ENCODE peak calls at places on chromosomes 16 and 17, in eight cellular contexts. One of them, this sample, is unnamed.

GRCh38 chr17:17732444-17732843 is 51.2 kb downstream of the RAI1 start:
- DNase-seq in NCI-H446 treated with DMSO at 0.1 percent for 48 hours: no peak
- DNase-seq in naive thymus-derived CD8-positive, alpha-beta T cell: no peak
- DNase-seq in BE2C: no peak
- DNase-seq in body of pancreas: no peak
- DNase-seq in CD4-positive, alpha-beta T cell: no peak
- DNase-seq in SJSA1: no peak
- DNase-seq in ELR: no peak
- DNase-seq in this sample: no peak

GRCh38 chr17:42179911-42180410 is 981 bp downstream of the KCNH4 start:
- DNase-seq in BE2C: peak; percentile 81
- DNase-seq in SJSA1: peak; percentile 33
- DNase-seq in body of pancreas: peak; percentile 60
- DNase-seq in NCI-H446 treated with DMSO at 0.1 percent for 48 hours: no peak
- DNase-seq in CD4-positive, alpha-beta T cell: no peak
- DNase-seq in naive thymus-derived CD8-positive, alpha-beta T cell: no peak
- DNase-seq in ELR: peak; percentile 39
- DNase-seq in this sample: peak; percentile 28

GRCh38 chr16:75309899-75310430 is 58.5 kb upstream of the BCAR1 start:
- DNase-seq in SJSA1: no peak
- DNase-seq in naive thymus-derived CD8-positive, alpha-beta T cell: no peak
- DNase-seq in body of pancreas: no peak
- DNase-seq in NCI-H446 treated with DMSO at 0.1 percent for 48 hours: no peak
- DNase-seq in BE2C: no peak
- DNase-seq in CD4-positive, alpha-beta T cell: no peak
- DNase-seq in ELR: no peak
- DNase-seq in this sample: no peak

GRCh38 chr17:31696184-31696602 is 162.9 kb downstream of the COPRS start:
- DNase-seq in ELR: peak; percentile 76
- DNase-seq in CD4-positive, alpha-beta T cell: no peak
- DNase-seq in BE2C: peak; percentile 86
- DNase-seq in body of pancreas: peak; percentile 71
- DNase-seq in naive thymus-derived CD8-positive, alpha-beta T cell: no peak
- DNase-seq in NCI-H446 treated with DMSO at 0.1 percent for 48 hours: peak; percentile 93
- DNase-seq in SJSA1: peak; percentile 86
- DNase-seq in this sample: peak; percentile 96

GRCh38 chr17:61416540-61417363 is 17.1 kb downstream of the TBX2 start:
- DNase-seq in CD4-positive, alpha-beta T cell: peak; percentile 44
- DNase-seq in naive thymus-derived CD8-positive, alpha-beta T cell: peak; percentile 33
- DNase-seq in ELR: peak; percentile 96
- DNase-seq in NCI-H446 treated with DMSO at 0.1 percent for 48 hours: no peak
- DNase-seq in body of pancreas: peak; percentile 80
- DNase-seq in SJSA1: peak; percentile 86
- DNase-seq in BE2C: peak; percentile 94
- DNase-seq in this sample: peak; percentile 81

GRCh38 chr17:78873519-78874340 is 29.3 kb downstream of the CEP295NL start:
- DNase-seq in NCI-H446 treated with DMSO at 0.1 percent for 48 hours: peak; percentile 57
- DNase-seq in body of pancreas: peak; percentile 92
- DNase-seq in BE2C: no peak
- DNase-seq in SJSA1: no peak
- DNase-seq in naive thymus-derived CD8-positive, alpha-beta T cell: no peak
- DNase-seq in CD4-positive, alpha-beta T cell: no peak
- DNase-seq in ELR: no peak
- DNase-seq in this sample: peak; percentile 82

GRCh38 chr16:66274335-66275110 is 92.0 kb upstream of the CDH5 start:
- DNase-seq in ELR: peak; percentile 53
- DNase-seq in BE2C: no peak
- DNase-seq in body of pancreas: no peak
- DNase-seq in naive thymus-derived CD8-positive, alpha-beta T cell: no peak
- DNase-seq in CD4-positive, alpha-beta T cell: no peak
- DNase-seq in NCI-H446 treated with DMSO at 0.1 percent for 48 hours: peak; percentile 6
- DNase-seq in SJSA1: no peak
- DNase-seq in this sample: peak; percentile 67

GRCh38 chr16:73015612-73016487 is 32.1 kb downstream of the ZFHX3 start:
- DNase-seq in naive thymus-derived CD8-positive, alpha-beta T cell: no peak
- DNase-seq in NCI-H446 treated with DMSO at 0.1 percent for 48 hours: no peak
- DNase-seq in body of pancreas: peak; percentile 94
- DNase-seq in CD4-positive, alpha-beta T cell: no peak
- DNase-seq in BE2C: no peak
- DNase-seq in ELR: no peak
- DNase-seq in SJSA1: no peak
- DNase-seq in this sample: no peak

GRCh38 chr17:81057079-81057730 is 22.3 kb downstream of the BAIAP2 start:
- DNase-seq in naive thymus-derived CD8-positive, alpha-beta T cell: no peak
- DNase-seq in BE2C: peak; percentile 71
- DNase-seq in SJSA1: no peak
- DNase-seq in CD4-positive, alpha-beta T cell: no peak
- DNase-seq in ELR: no peak
- DNase-seq in body of pancreas: no peak
- DNase-seq in NCI-H446 treated with DMSO at 0.1 percent for 48 hours: no peak
- DNase-seq in this sample: no peak

This sample was measured in fibroblast of lung.